ENCODE peak calls at places on chromosome 14, in four cellular contexts. S is PC-9, W is stomach, J is fibroblast of lung. P is an unnamed sample.

GRCh38 chr14:65333926-65334687 is 78.4 kb upstream of the FUT8 start:
- DNase-seq in S (no peak), W (no peak), J (peak; percentile 78), P (no peak)

GRCh38 chr14:94598816-94599655 is 13.2 kb upstream of the SERPINA3 start:
- DNase-seq in S (peak; percentile 20), W (peak; percentile 71), J (peak; percentile 99), P (peak; percentile 94)

GRCh38 chr14:36713960-36714703 is 52.5 kb downstream of the PAX9 start:
- DNase-seq in S (no peak), W (no peak), J (no peak), P (no peak)

GRCh38 chr14:36655054-36655381 is 6.6 kb upstream of the PAX9 start:
- DNase-seq in S (no peak), W (no peak), J (no peak), P (no peak)

GRCh38 chr14:71597955-71598659 is 334.1 kb upstream of the RGS6 start:
- DNase-seq in S (no peak), W (no peak), J (no peak), P (peak; percentile 17)

GRCh38 chr14:93892923-93893549 is 34.1 kb upstream of the FAM181A start:
- DNase-seq in S (peak; percentile 20), W (peak; percentile 82), J (peak; percentile 24), P (peak; percentile 41)

GRCh38 chr14:99752486-99753121 is 40.6 kb upstream of the EML1 start:
- DNase-seq in S (peak; percentile 37), W (no peak), J (peak; percentile 81), P (no peak)

GRCh38 chr14:104295681-104296387 is 157.4 kb downstream of the KIF26A start:
- DNase-seq in S (no peak), W (no peak), J (no peak), P (no peak)

GRCh38 chr14:99663716-99664635 is 19.0 kb downstream of the HHIPL1 start:
- DNase-seq in S (no peak), W (no peak), J (no peak), P (no peak)

GRCh38 chr14:100022772-100023451 is 42.3 kb upstream of the EVL start:
- DNase-seq in S (no peak), W (no peak), J (peak; percentile 83), P (no peak)

GRCh38 chr14:98877065-98877464 is 394.9 kb downstream of the BCL11B start:
- DNase-seq in S (no peak), W (no peak), J (peak; percentile 3), P (no peak)

GRCh38 chr14:100286484-100287191 is 19.6 kb downstream of the SLC25A29 start:
- DNase-seq in S (no peak), W (peak; percentile 20), J (no peak), P (no peak)

GRCh38 chr14:69485261-69485660 is 733 bp downstream of the PLEKHD1 start:
- DNase-seq in S (no peak), W (no peak), J (no peak), P (no peak)

GRCh38 chr14:99518441-99519346 is 37.5 kb downstream of the CCNK start:
- DNase-seq in S (peak; percentile 51), W (peak; percentile 91), J (peak; percentile 25), P (peak; percentile 77)

GRCh38 chr14:101634453-101635237 is 73.3 kb downstream of the DIO3 start:
- DNase-seq in S (no peak), W (no peak), J (no peak), P (no peak)

GRCh38 chr14:71122866-71123565 is 215.8 kb downstream of the PCNX1 start:
- DNase-seq in S (no peak), W (no peak), J (no peak), P (no peak)

GRCh38 chr14:100676089-100676685 is 50.5 kb upstream of the DLK1 start:
- DNase-seq in S (no peak), W (peak; percentile 64), J (no peak), P (peak; percentile 92)

GRCh38 chr14:20302042-20302761 is 3.5 kb downstream of the TTC5 start:
- DNase-seq in S (no peak), W (no peak), J (peak; percentile 63), P (no peak)

GRCh38 chr14:56205906-56206305 is 87.7 kb downstream of the PELI2 start:
- DNase-seq in S (no peak), W (no peak), J (no peak), P (peak; percentile 83)

GRCh38 chr14:68786491-68787234 is 6.2 kb downstream of the ZFP36L1 start:
- DNase-seq in S (peak; percentile 53), W (peak; percentile 26), J (peak; percentile 80), P (no peak)

GRCh38 chr14:21070083-21070609 is at the start of gene ARHGEF40:
- DNase-seq in S (peak; percentile 37), W (peak; percentile 74), J (peak; percentile 58), P (peak; percentile 37)

GRCh38 chr14:91252901-91253794 is 8.6 kb upstream of the GPR68 start:
- DNase-seq in S (peak; percentile 3), W (peak; percentile 54), J (no peak), P (peak; percentile 41)

GRCh38 chr14:69997849-69998248 is 118.6 kb downstream of the SMOC1 start:
- DNase-seq in S (no peak), W (peak; percentile 65), J (peak; percentile 75), P (no peak)

GRCh38 chr14:93033983-93034670 is 81.6 kb downstream of the ITPK1 start:
- DNase-seq in S (no peak), W (no peak), J (no peak), P (no peak)

GRCh38 chr14:96086574-96087077 is 47.5 kb downstream of the C14orf132 start:
- DNase-seq in S (peak; percentile 10), W (no peak), J (peak; percentile 72), P (no peak)

GRCh38 chr14:93984987-93985410 is 8.6 kb upstream of the ASB2 start:
- DNase-seq in S (no peak), W (no peak), J (peak; percentile 97), P (peak; percentile 13)

GRCh38 chr14:72883963-72884362 is 9.9 kb downstream of the DPF3 start:
- DNase-seq in S (no peak), W (no peak), J (peak; percentile 45), P (no peak)

GRCh38 chr14:43548368-43548767 is 958.7 kb downstream of the FSCB start:
- DNase-seq in S (no peak), W (no peak), J (no peak), P (no peak)

GRCh38 chr14:28755198-28755794 is 11.3 kb upstream of the FOXG1 start:
- DNase-seq in S (no peak), W (no peak), J (no peak), P (no peak)

GRCh38 chr14:49966304-49966809 is 73.5 kb downstream of the ARF6 start:
- DNase-seq in S (no peak), W (peak; percentile 65), J (peak; percentile 42), P (peak; percentile 93)

GRCh38 chr14:41986726-41987125 is 380.1 kb downstream of the LRFN5 start:
- DNase-seq in S (no peak), W (no peak), J (peak; percentile 54), P (no peak)

GRCh38 chr14:50926851-50927386 is 17.4 kb downstream of the PYGL start:
- DNase-seq in S (no peak), W (no peak), J (no peak), P (no peak)

GRCh38 chr14:61461808-61462275 is 140.5 kb downstream of the PRKCH start:
- DNase-seq in S (peak; percentile 48), W (no peak), J (peak; percentile 64), P (peak; percentile 75)

GRCh38 chr14:42140001-42140400 is 533.3 kb downstream of the LRFN5 start:
- DNase-seq in S (no peak), W (no peak), J (peak; percentile 26), P (no peak)

DNA sequence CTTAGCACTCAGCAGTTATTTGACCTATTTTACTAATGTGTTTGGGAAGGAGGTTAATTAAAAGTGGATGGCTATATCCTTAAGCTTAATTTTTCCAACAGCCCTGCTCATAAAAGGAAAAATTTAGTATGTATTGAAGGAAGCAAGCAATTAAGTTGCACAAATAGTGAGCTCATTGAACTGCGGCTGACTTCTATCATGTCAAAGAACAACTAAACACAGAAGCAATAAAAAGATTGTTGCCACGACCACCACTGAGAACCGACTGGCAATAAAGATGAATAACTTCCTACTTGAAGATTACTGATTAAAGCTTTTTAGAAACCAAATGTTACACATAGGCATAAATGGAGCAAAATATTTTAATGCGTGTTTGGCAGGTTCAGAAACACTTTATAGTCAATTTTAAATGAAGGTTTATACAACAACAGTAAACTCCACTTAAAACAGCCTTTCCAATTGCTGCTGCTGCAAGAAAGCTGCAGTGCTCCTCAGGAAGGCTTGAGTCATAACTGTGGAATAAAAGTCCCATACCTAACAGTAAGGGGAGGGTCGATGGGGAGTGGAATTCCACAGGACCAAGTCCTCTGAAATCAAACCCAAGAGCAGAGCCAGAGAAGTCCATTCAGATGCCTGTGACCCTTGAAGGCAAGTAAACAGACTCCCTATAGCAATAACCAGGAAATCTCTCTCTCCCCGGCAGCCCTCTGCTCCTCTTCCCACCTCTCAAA is 218.8 kb upstream of the CDKN3 start:
- DNase-seq in S (no peak), W (no peak), J (peak; percentile 72), P (peak; percentile 15)
- H3K4me1 ChIP-seq in S (peaks cover 19% of the 10 kb centered on the region), W (peaks cover 10% of the 10 kb centered on the region), J (peaks cover 3% of the 10 kb centered on the region), P (no peaks in the 10 kb centered on the region)

GRCh38 chr14:103125098-103126070 is 2.1 kb downstream of the TNFAIP2 start:
- DNase-seq in S (no peak), W (no peak), J (no peak), P (no peak)

GRCh38 chr14:103127356-103127755 is 4.1 kb downstream of the TNFAIP2 start:
- DNase-seq in S (no peak), W (no peak), J (no peak), P (no peak)

GRCh38 chr14:103126088-103126872 is 3.0 kb downstream of the TNFAIP2 start:
- DNase-seq in S (no peak), W (no peak), J (no peak), P (no peak)

GRCh38 chr14:103127861-103128598 is 4.8 kb downstream of the TNFAIP2 start:
- DNase-seq in S (peak; percentile 94), W (no peak), J (no peak), P (no peak)

DNA sequence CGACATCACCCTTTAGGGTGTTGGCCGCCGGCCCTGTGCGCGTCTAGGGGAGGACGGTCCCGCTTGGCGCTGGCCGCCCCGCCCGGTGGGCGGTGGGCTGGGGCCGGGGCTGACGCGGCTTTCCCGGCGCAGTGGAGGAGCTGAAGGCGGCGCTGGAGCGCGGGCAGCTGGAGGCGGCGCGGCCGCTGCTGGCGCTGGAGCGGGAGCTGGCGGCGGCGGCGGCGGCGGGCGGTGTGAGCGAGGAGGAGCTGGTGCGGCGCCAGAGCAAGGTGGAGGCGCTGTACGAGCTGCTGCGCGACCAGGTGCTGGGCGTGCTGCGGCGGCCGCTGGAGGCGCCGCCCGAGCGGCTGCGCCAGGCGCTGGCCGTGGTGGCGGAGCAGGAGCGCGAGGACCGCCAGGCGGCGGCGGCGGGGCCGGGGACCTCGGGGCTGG is 3.6 kb downstream of the TNFAIP2 start:
- DNase-seq in S (peak; percentile 84), W (peak; percentile 88), J (peak; percentile 47), P (peak; percentile 79)
- H3K4me3 ChIP-seq in S (peak overlapping the region; percentile 81), W (peak overlapping the region; percentile 38), J (peak overlapping the region; percentile 72), P (peak overlapping the region; percentile 24)

GRCh38 chr14:64210211-64210610 is 84.0 kb downstream of the ESR2 start:
- DNase-seq in S (no peak), W (no peak), J (no peak), P (no peak)
- H3K36me3 ChIP-seq in S (no peaks in the 10 kb centered on the region), W (peaks cover 73% of the 10 kb centered on the region), J (no peaks in the 10 kb centered on the region), P (peaks cover 19% of the 10 kb centered on the region)

GRCh38 chr14:32081901-32082300 is 4.8 kb downstream of the ARHGAP5 start:
- DNase-seq in S (no peak), W (no peak), J (no peak), P (no peak)

GRCh38 chr14:32083315-32083624 is 6.2 kb downstream of the ARHGAP5 start:
- DNase-seq in S (no peak), W (no peak), J (no peak), P (no peak)

GRCh38 chr14:32085182-32085844 is 8.2 kb downstream of the ARHGAP5 start:
- DNase-seq in S (no peak), W (no peak), J (no peak), P (no peak)

GRCh38 chr14:32085845-32086383 is 8.8 kb downstream of the ARHGAP5 start:
- DNase-seq in S (no peak), W (no peak), J (no peak), P (no peak)

GRCh38 chr14:32083789-32084188 is 6.7 kb downstream of the ARHGAP5 start:
- DNase-seq in S (no peak), W (no peak), J (no peak), P (peak; percentile 78)
- H3K4me1 ChIP-seq in S (peaks cover 48% of the 10 kb centered on the region), W (peaks cover 25% of the 10 kb centered on the region), J (peaks cover under 1% of the 10 kb centered on the region), P (peaks cover 8% of the 10 kb centered on the region)